ENCODE peak calls at places on chromosomes 1 and 21, in eight cellular contexts. One of them, this sample, is unnamed.

GRCh38 chr1:162977944-162978568 is 91.1 kb upstream of the RGS4 start:
- DNase-seq in kidney tubule cell: no peak
- DNase-seq in cardiac fibroblast: no peak
- DNase-seq in tibial nerve: no peak
- DNase-seq in naive B cell: no peak
- DNase-seq in fibroblast of gingiva: peak
- DNase-seq in mesothelial cell of epicardium: no peak
- DNase-seq in ureter: no peak
- DNase-seq in this sample: no peak

GRCh38 chr1:201281573-201281972 is 1.7 kb upstream of the PKP1 start:
- DNase-seq in tibial nerve: no peak
- DNase-seq in kidney tubule cell: no peak
- DNase-seq in naive B cell: no peak
- DNase-seq in cardiac fibroblast: peak
- DNase-seq in fibroblast of gingiva: no peak
- DNase-seq in ureter: no peak
- DNase-seq in mesothelial cell of epicardium: no peak
- DNase-seq in this sample: no peak

GRCh38 chr1:64470670-64471217 is 815 bp downstream of the CACHD1 start:
- DNase-seq in naive B cell: no peak
- DNase-seq in ureter: peak
- DNase-seq in tibial nerve: no peak
- DNase-seq in cardiac fibroblast: peak
- DNase-seq in mesothelial cell of epicardium: peak
- DNase-seq in fibroblast of gingiva: peak
- DNase-seq in kidney tubule cell: peak
- DNase-seq in this sample: peak

GRCh38 chr1:115840615-115841460 is at the start of gene NHLH2:
- DNase-seq in naive B cell: no peak
- DNase-seq in fibroblast of gingiva: no peak
- DNase-seq in kidney tubule cell: no peak
- DNase-seq in ureter: no peak
- DNase-seq in tibial nerve: no peak
- DNase-seq in cardiac fibroblast: no peak
- DNase-seq in mesothelial cell of epicardium: no peak
- DNase-seq in this sample: no peak

GRCh38 chr1:1140673-1141072 is 24.8 kb upstream of the C1orf159 start:
- DNase-seq in tibial nerve: no peak
- DNase-seq in kidney tubule cell: no peak
- DNase-seq in mesothelial cell of epicardium: no peak
- DNase-seq in naive B cell: no peak
- DNase-seq in ureter: no peak
- DNase-seq in cardiac fibroblast: no peak
- DNase-seq in fibroblast of gingiva: no peak
- DNase-seq in this sample: no peak

GRCh38 chr21:44566403-44566802 is 7.1 kb upstream of the KRTAP10-4 start:
- DNase-seq in naive B cell: peak
- DNase-seq in ureter: no peak
- DNase-seq in kidney tubule cell: no peak
- DNase-seq in tibial nerve: no peak
- DNase-seq in fibroblast of gingiva: no peak
- DNase-seq in cardiac fibroblast: no peak
- DNase-seq in mesothelial cell of epicardium: no peak
- DNase-seq in this sample: no peak

GRCh38 chr1:44947774-44948311 is 38.6 kb downstream of the EIF2B3 start:
- DNase-seq in tibial nerve: no peak
- DNase-seq in fibroblast of gingiva: no peak
- DNase-seq in ureter: no peak
- DNase-seq in kidney tubule cell: no peak
- DNase-seq in naive B cell: no peak
- DNase-seq in cardiac fibroblast: no peak
- DNase-seq in mesothelial cell of epicardium: no peak
- DNase-seq in this sample: peak

GRCh38 chr1:25501235-25502058 is 42.0 kb upstream of the LDLRAP1 start:
- DNase-seq in ureter: no peak
- DNase-seq in cardiac fibroblast: peak
- DNase-seq in fibroblast of gingiva: peak
- DNase-seq in mesothelial cell of epicardium: no peak
- DNase-seq in naive B cell: no peak
- DNase-seq in kidney tubule cell: peak
- DNase-seq in tibial nerve: no peak
- DNase-seq in this sample: no peak

GRCh38 chr1:150642296-150642695 is 12.9 kb upstream of the ENSA start:
- DNase-seq in kidney tubule cell: no peak
- DNase-seq in ureter: no peak
- DNase-seq in cardiac fibroblast: no peak
- DNase-seq in naive B cell: no peak
- DNase-seq in tibial nerve: no peak
- DNase-seq in fibroblast of gingiva: no peak
- DNase-seq in mesothelial cell of epicardium: no peak
- DNase-seq in this sample: no peak

GRCh38 chr1:35573776-35574654 is 901 bp downstream of the TFAP2E start:
- DNase-seq in fibroblast of gingiva: no peak
- DNase-seq in ureter: no peak
- DNase-seq in cardiac fibroblast: no peak
- DNase-seq in naive B cell: no peak
- DNase-seq in tibial nerve: no peak
- DNase-seq in kidney tubule cell: no peak
- DNase-seq in mesothelial cell of epicardium: no peak
- DNase-seq in this sample: no peak

GRCh38 chr1:36157115-36157903 is 1.3 kb downstream of the MAP7D1 start:
- DNase-seq in tibial nerve: no peak
- DNase-seq in naive B cell: no peak
- DNase-seq in fibroblast of gingiva: no peak
- DNase-seq in kidney tubule cell: no peak
- DNase-seq in mesothelial cell of epicardium: no peak
- DNase-seq in ureter: no peak
- DNase-seq in cardiac fibroblast: peak
- DNase-seq in this sample: no peak

GRCh38 chr1:23210351-23210785 is 6.9 kb downstream of the HTR1D start:
- DNase-seq in naive B cell: no peak
- DNase-seq in mesothelial cell of epicardium: no peak
- DNase-seq in ureter: no peak
- DNase-seq in kidney tubule cell: peak
- DNase-seq in fibroblast of gingiva: no peak
- DNase-seq in tibial nerve: no peak
- DNase-seq in cardiac fibroblast: no peak
- DNase-seq in this sample: no peak

GRCh38 chr1:224273651-224274050 is 56.3 kb downstream of the NVL start:
- DNase-seq in tibial nerve: no peak
- DNase-seq in cardiac fibroblast: peak
- DNase-seq in naive B cell: no peak
- DNase-seq in kidney tubule cell: peak
- DNase-seq in ureter: no peak
- DNase-seq in fibroblast of gingiva: peak
- DNase-seq in mesothelial cell of epicardium: no peak
- DNase-seq in this sample: no peak

GRCh38 chr21:34199121-34199910 is 125.9 kb downstream of the MRPS6 start:
- DNase-seq in ureter: no peak
- DNase-seq in naive B cell: no peak
- DNase-seq in fibroblast of gingiva: no peak
- DNase-seq in mesothelial cell of epicardium: no peak
- DNase-seq in cardiac fibroblast: no peak
- DNase-seq in tibial nerve: no peak
- DNase-seq in kidney tubule cell: no peak
- DNase-seq in this sample: no peak

GRCh38 chr21:25639167-25639921 is at the start of gene JAM2:
- DNase-seq in kidney tubule cell: peak
- DNase-seq in naive B cell: peak
- DNase-seq in ureter: peak
- DNase-seq in fibroblast of gingiva: no peak
- DNase-seq in mesothelial cell of epicardium: peak
- DNase-seq in tibial nerve: peak
- DNase-seq in cardiac fibroblast: peak
- DNase-seq in this sample: no peak

GRCh38 chr21:44558695-44559094 is at the start of gene KRTAP10-3:
- DNase-seq in fibroblast of gingiva: no peak
- DNase-seq in kidney tubule cell: no peak
- DNase-seq in mesothelial cell of epicardium: no peak
- DNase-seq in cardiac fibroblast: no peak
- DNase-seq in ureter: no peak
- DNase-seq in tibial nerve: no peak
- DNase-seq in naive B cell: no peak
- DNase-seq in this sample: no peak

GRCh38 chr1:197837911-197838310 is 62.6 kb upstream of the DENND1B start:
- DNase-seq in cardiac fibroblast: no peak
- DNase-seq in mesothelial cell of epicardium: no peak
- DNase-seq in tibial nerve: no peak
- DNase-seq in kidney tubule cell: peak
- DNase-seq in naive B cell: no peak
- DNase-seq in fibroblast of gingiva: no peak
- DNase-seq in ureter: no peak
- DNase-seq in this sample: peak

GRCh38 chr1:77709727-77710126 is 27.3 kb upstream of the ZZZ3 start:
- DNase-seq in fibroblast of gingiva: no peak
- DNase-seq in ureter: no peak
- DNase-seq in tibial nerve: no peak
- DNase-seq in cardiac fibroblast: no peak
- DNase-seq in mesothelial cell of epicardium: no peak
- DNase-seq in kidney tubule cell: no peak
- DNase-seq in naive B cell: no peak
- DNase-seq in this sample: no peak

GRCh38 chr1:110677016-110677415 is 2.3 kb upstream of the KCNA3 start:
- DNase-seq in naive B cell: no peak
- DNase-seq in cardiac fibroblast: no peak
- DNase-seq in tibial nerve: no peak
- DNase-seq in fibroblast of gingiva: no peak
- DNase-seq in ureter: no peak
- DNase-seq in mesothelial cell of epicardium: no peak
- DNase-seq in kidney tubule cell: no peak
- DNase-seq in this sample: no peak

GRCh38 chr1:21914468-21914867 is 22.6 kb downstream of the HSPG2 start:
- DNase-seq in fibroblast of gingiva: no peak
- DNase-seq in kidney tubule cell: no peak
- DNase-seq in mesothelial cell of epicardium: no peak
- DNase-seq in cardiac fibroblast: no peak
- DNase-seq in naive B cell: no peak
- DNase-seq in ureter: no peak
- DNase-seq in tibial nerve: no peak
- DNase-seq in this sample: peak

GRCh38 chr1:32768110-32768857 is 48.9 kb downstream of the YARS1 start:
- DNase-seq in fibroblast of gingiva: no peak
- DNase-seq in kidney tubule cell: no peak
- DNase-seq in naive B cell: no peak
- DNase-seq in mesothelial cell of epicardium: no peak
- DNase-seq in tibial nerve: no peak
- DNase-seq in cardiac fibroblast: no peak
- DNase-seq in ureter: no peak
- DNase-seq in this sample: no peak

GRCh38 chr1:183493540-183494245 is 21.4 kb downstream of the SMG7 start:
- DNase-seq in naive B cell: no peak
- DNase-seq in kidney tubule cell: peak
- DNase-seq in fibroblast of gingiva: no peak
- DNase-seq in mesothelial cell of epicardium: no peak
- DNase-seq in ureter: no peak
- DNase-seq in cardiac fibroblast: no peak
- DNase-seq in tibial nerve: no peak
- DNase-seq in this sample: no peak

GRCh38 chr1:38131024-38131585 is 84.5 kb upstream of the POU3F1 start:
- DNase-seq in kidney tubule cell: no peak
- DNase-seq in fibroblast of gingiva: no peak
- DNase-seq in ureter: no peak
- DNase-seq in cardiac fibroblast: no peak
- DNase-seq in tibial nerve: no peak
- DNase-seq in mesothelial cell of epicardium: no peak
- DNase-seq in naive B cell: no peak
- DNase-seq in this sample: no peak

GRCh38 chr1:165235777-165236285 is 120.7 kb downstream of the LMX1A start:
- DNase-seq in ureter: no peak
- DNase-seq in kidney tubule cell: no peak
- DNase-seq in naive B cell: no peak
- DNase-seq in tibial nerve: no peak
- DNase-seq in fibroblast of gingiva: no peak
- DNase-seq in cardiac fibroblast: no peak
- DNase-seq in mesothelial cell of epicardium: peak
- DNase-seq in this sample: no peak

GRCh38 chr1:212593696-212594335 is 14.7 kb upstream of the ATF3 start:
- DNase-seq in ureter: no peak
- DNase-seq in fibroblast of gingiva: no peak
- DNase-seq in mesothelial cell of epicardium: no peak
- DNase-seq in cardiac fibroblast: no peak
- DNase-seq in naive B cell: no peak
- DNase-seq in tibial nerve: no peak
- DNase-seq in kidney tubule cell: peak
- DNase-seq in this sample: no peak

GRCh38 chr1:223219846-223220610 is 77.0 kb upstream of the TLR5 start:
- DNase-seq in fibroblast of gingiva: no peak
- DNase-seq in ureter: no peak
- DNase-seq in tibial nerve: no peak
- DNase-seq in naive B cell: no peak
- DNase-seq in kidney tubule cell: no peak
- DNase-seq in cardiac fibroblast: no peak
- DNase-seq in mesothelial cell of epicardium: peak
- DNase-seq in this sample: no peak

GRCh38 chr1:10975567-10976326 is 36.7 kb upstream of the TARDBP start:
- DNase-seq in ureter: peak
- DNase-seq in fibroblast of gingiva: peak
- DNase-seq in cardiac fibroblast: peak
- DNase-seq in mesothelial cell of epicardium: no peak
- DNase-seq in kidney tubule cell: peak
- DNase-seq in naive B cell: no peak
- DNase-seq in tibial nerve: peak
- DNase-seq in this sample: no peak

GRCh38 chr1:30727796-30728195 is 4.4 kb upstream of the MATN1 start:
- DNase-seq in ureter: no peak
- DNase-seq in naive B cell: no peak
- DNase-seq in mesothelial cell of epicardium: no peak
- DNase-seq in kidney tubule cell: peak
- DNase-seq in fibroblast of gingiva: no peak
- DNase-seq in cardiac fibroblast: peak
- DNase-seq in tibial nerve: no peak
- DNase-seq in this sample: peak

GRCh38 chr21:34129971-34130597 is 56.7 kb downstream of the MRPS6 start:
- DNase-seq in kidney tubule cell: no peak
- DNase-seq in ureter: no peak
- DNase-seq in naive B cell: no peak
- DNase-seq in cardiac fibroblast: peak
- DNase-seq in tibial nerve: no peak
- DNase-seq in fibroblast of gingiva: no peak
- DNase-seq in mesothelial cell of epicardium: no peak
- DNase-seq in this sample: no peak

GRCh38 chr1:41698916-41699860 is 214.7 kb upstream of the EDN2 start:
- DNase-seq in ureter: no peak
- DNase-seq in tibial nerve: no peak
- DNase-seq in kidney tubule cell: no peak
- DNase-seq in mesothelial cell of epicardium: no peak
- DNase-seq in naive B cell: no peak
- DNase-seq in fibroblast of gingiva: no peak
- DNase-seq in cardiac fibroblast: no peak
- DNase-seq in this sample: no peak

GRCh38 chr1:69568435-69569280 is 936 bp downstream of the LRRC7 start:
- DNase-seq in kidney tubule cell: no peak
- DNase-seq in naive B cell: no peak
- DNase-seq in mesothelial cell of epicardium: peak
- DNase-seq in tibial nerve: no peak
- DNase-seq in ureter: no peak
- DNase-seq in fibroblast of gingiva: no peak
- DNase-seq in cardiac fibroblast: no peak
- DNase-seq in this sample: peak

GRCh38 chr1:183575606-183576005 is 14.7 kb downstream of the NCF2 start:
- DNase-seq in cardiac fibroblast: no peak
- DNase-seq in tibial nerve: no peak
- DNase-seq in kidney tubule cell: no peak
- DNase-seq in ureter: no peak
- DNase-seq in mesothelial cell of epicardium: no peak
- DNase-seq in naive B cell: no peak
- DNase-seq in fibroblast of gingiva: no peak
- DNase-seq in this sample: no peak

GRCh38 chr21:39580744-39581143 is 32.0 kb upstream of the B3GALT5 start:
- DNase-seq in naive B cell: no peak
- DNase-seq in mesothelial cell of epicardium: no peak
- DNase-seq in ureter: no peak
- DNase-seq in cardiac fibroblast: no peak
- DNase-seq in fibroblast of gingiva: no peak
- DNase-seq in kidney tubule cell: no peak
- DNase-seq in tibial nerve: no peak
- DNase-seq in this sample: no peak

GRCh38 chr1:204842892-204843291 is 27.8 kb upstream of the NFASC start:
- DNase-seq in mesothelial cell of epicardium: no peak
- DNase-seq in kidney tubule cell: peak
- DNase-seq in naive B cell: no peak
- DNase-seq in cardiac fibroblast: no peak
- DNase-seq in tibial nerve: no peak
- DNase-seq in ureter: no peak
- DNase-seq in fibroblast of gingiva: no peak
- DNase-seq in this sample: no peak

This sample was measured in endothelial cell of umbilical vein.